ENCODE peak calls at places on chromosomes 11 and 22, in seven cellular contexts. One of them, this sample, is unnamed.

GRCh38 chr11:125941606-125942275 is 4.1 kb upstream of the VSIG10L2 start:
- DNase-seq in kidney tubule cell: peak; percentile 50
- DNase-seq in HFF-Myc: no peak
- DNase-seq in NCI-H2029 treated with DMSO at 0.1 percent for 48 hours: peak; percentile 40
- DNase-seq in substantia nigra: no peak
- DNase-seq in pancreas: peak; percentile 83
- DNase-seq in activated T-helper 1 cell treated with anti-CD3 and anti-CD28 coated beads, Interleukin-2, amount 50 U/mL, for 16 hours: peak; percentile 16
- DNase-seq in this sample: no peak

GRCh38 chr11:96063053-96063452 is 139.1 kb upstream of the MTMR2 start:
- DNase-seq in kidney tubule cell: no peak
- DNase-seq in HFF-Myc: no peak
- DNase-seq in NCI-H2029 treated with DMSO at 0.1 percent for 48 hours: no peak
- DNase-seq in substantia nigra: no peak
- DNase-seq in pancreas: no peak
- DNase-seq in activated T-helper 1 cell treated with anti-CD3 and anti-CD28 coated beads, Interleukin-2, amount 50 U/mL, for 16 hours: no peak
- DNase-seq in this sample: no peak

GRCh38 chr11:36015806-36016205 is 71.9 kb downstream of the LDLRAD3 start:
- DNase-seq in kidney tubule cell: no peak
- DNase-seq in HFF-Myc: no peak
- DNase-seq in NCI-H2029 treated with DMSO at 0.1 percent for 48 hours: no peak
- DNase-seq in substantia nigra: peak; percentile 37
- DNase-seq in pancreas: no peak
- DNase-seq in activated T-helper 1 cell treated with anti-CD3 and anti-CD28 coated beads, Interleukin-2, amount 50 U/mL, for 16 hours: no peak
- DNase-seq in this sample: peak; percentile 71

GRCh38 chr11:81907996-81908395 is 825.7 kb downstream of the FAM181B start:
- DNase-seq in kidney tubule cell: peak; percentile 17
- DNase-seq in HFF-Myc: no peak
- DNase-seq in NCI-H2029 treated with DMSO at 0.1 percent for 48 hours: no peak
- DNase-seq in substantia nigra: no peak
- DNase-seq in pancreas: no peak
- DNase-seq in activated T-helper 1 cell treated with anti-CD3 and anti-CD28 coated beads, Interleukin-2, amount 50 U/mL, for 16 hours: no peak
- DNase-seq in this sample: no peak

GRCh38 chr11:35804446-35805040 is 139.3 kb upstream of the LDLRAD3 start:
- DNase-seq in kidney tubule cell: no peak
- DNase-seq in HFF-Myc: no peak
- DNase-seq in NCI-H2029 treated with DMSO at 0.1 percent for 48 hours: no peak
- DNase-seq in substantia nigra: no peak
- DNase-seq in pancreas: no peak
- DNase-seq in activated T-helper 1 cell treated with anti-CD3 and anti-CD28 coated beads, Interleukin-2, amount 50 U/mL, for 16 hours: no peak
- DNase-seq in this sample: no peak

GRCh38 chr22:23282089-23282501 is 101.8 kb downstream of the BCR start:
- DNase-seq in kidney tubule cell: peak; percentile 96
- DNase-seq in HFF-Myc: peak; percentile 41
- DNase-seq in NCI-H2029 treated with DMSO at 0.1 percent for 48 hours: no peak
- DNase-seq in substantia nigra: peak; percentile 57
- DNase-seq in pancreas: peak; percentile 70
- DNase-seq in activated T-helper 1 cell treated with anti-CD3 and anti-CD28 coated beads, Interleukin-2, amount 50 U/mL, for 16 hours: no peak
- DNase-seq in this sample: peak; percentile 76

GRCh38 chr22:42644422-42645340 is 4.3 kb upstream of the ATP5MGL start:
- DNase-seq in kidney tubule cell: no peak
- DNase-seq in HFF-Myc: no peak
- DNase-seq in NCI-H2029 treated with DMSO at 0.1 percent for 48 hours: no peak
- DNase-seq in substantia nigra: no peak
- DNase-seq in pancreas: no peak
- DNase-seq in activated T-helper 1 cell treated with anti-CD3 and anti-CD28 coated beads, Interleukin-2, amount 50 U/mL, for 16 hours: no peak
- DNase-seq in this sample: no peak

GRCh38 chr11:57092028-57092698 is 89.6 kb upstream of the LRRC55 start:
- DNase-seq in kidney tubule cell: no peak
- DNase-seq in HFF-Myc: no peak
- DNase-seq in NCI-H2029 treated with DMSO at 0.1 percent for 48 hours: no peak
- DNase-seq in substantia nigra: no peak
- DNase-seq in pancreas: no peak
- DNase-seq in activated T-helper 1 cell treated with anti-CD3 and anti-CD28 coated beads, Interleukin-2, amount 50 U/mL, for 16 hours: no peak
- DNase-seq in this sample: no peak

GRCh38 chr11:94148189-94148588 is 19.5 kb downstream of the PANX1 start:
- DNase-seq in kidney tubule cell: no peak
- DNase-seq in HFF-Myc: no peak
- DNase-seq in NCI-H2029 treated with DMSO at 0.1 percent for 48 hours: no peak
- DNase-seq in substantia nigra: no peak
- DNase-seq in pancreas: no peak
- DNase-seq in activated T-helper 1 cell treated with anti-CD3 and anti-CD28 coated beads, Interleukin-2, amount 50 U/mL, for 16 hours: no peak
- DNase-seq in this sample: no peak

GRCh38 chr11:83220279-83220678 is 26.8 kb downstream of the ANKRD42 start:
- DNase-seq in kidney tubule cell: no peak
- DNase-seq in HFF-Myc: no peak
- DNase-seq in NCI-H2029 treated with DMSO at 0.1 percent for 48 hours: no peak
- DNase-seq in substantia nigra: no peak
- DNase-seq in pancreas: no peak
- DNase-seq in activated T-helper 1 cell treated with anti-CD3 and anti-CD28 coated beads, Interleukin-2, amount 50 U/mL, for 16 hours: no peak
- DNase-seq in this sample: no peak

GRCh38 chr11:12746593-12747097 is 72.4 kb downstream of the TEAD1 start:
- DNase-seq in kidney tubule cell: peak; percentile 91
- DNase-seq in HFF-Myc: peak; percentile 75
- DNase-seq in NCI-H2029 treated with DMSO at 0.1 percent for 48 hours: peak; percentile 92
- DNase-seq in substantia nigra: no peak
- DNase-seq in pancreas: peak; percentile 61
- DNase-seq in activated T-helper 1 cell treated with anti-CD3 and anti-CD28 coated beads, Interleukin-2, amount 50 U/mL, for 16 hours: no peak
- DNase-seq in this sample: no peak

GRCh38 chr11:124899376-124900145 is 1.9 kb upstream of the ROBO4 start:
- DNase-seq in kidney tubule cell: peak; percentile 59
- DNase-seq in HFF-Myc: no peak
- DNase-seq in NCI-H2029 treated with DMSO at 0.1 percent for 48 hours: no peak
- DNase-seq in substantia nigra: no peak
- DNase-seq in pancreas: no peak
- DNase-seq in activated T-helper 1 cell treated with anti-CD3 and anti-CD28 coated beads, Interleukin-2, amount 50 U/mL, for 16 hours: no peak
- DNase-seq in this sample: no peak